ENCODE peak calls at places on chromosomes 16 and 17, in eight cellular contexts. One of them, this sample, is unnamed.

GRCh38 chr17:13626703-13627102 is 25.0 kb upstream of the HS3ST3A1 start:
- DNase-seq in adipocyte: peak; percentile 43
- DNase-seq in posterior cingulate gyrus: no peak
- DNase-seq in spleen: no peak
- DNase-seq in activated effector memory CD4-positive, alpha-beta T cell treated with anti-CD3 and anti-CD28 coated beads, Interleukin-2, amount 50 U/mL, for 16 hours: no peak
- DNase-seq in A549: no peak
- DNase-seq in stimulated activated CD8-positive, alpha-beta memory T cell treated with anti-CD3 and anti-CD28 coated beads, Interleukin-15, amount 100 ng/mL, for 24 hours: no peak
- DNase-seq in iPS-NIHi11: no peak
- DNase-seq in this sample: no peak

GRCh38 chr17:78128616-78129384 is at the start of gene TMC6:
- DNase-seq in adipocyte: peak; percentile 44
- DNase-seq in posterior cingulate gyrus: peak; percentile 91
- DNase-seq in spleen: peak; percentile 94
- DNase-seq in activated effector memory CD4-positive, alpha-beta T cell treated with anti-CD3 and anti-CD28 coated beads, Interleukin-2, amount 50 U/mL, for 16 hours: peak; percentile 89
- DNase-seq in A549: peak; percentile 56
- DNase-seq in stimulated activated CD8-positive, alpha-beta memory T cell treated with anti-CD3 and anti-CD28 coated beads, Interleukin-15, amount 100 ng/mL, for 24 hours: no peak
- DNase-seq in iPS-NIHi11: peak; percentile 93
- DNase-seq in this sample: peak; percentile 62

GRCh38 chr17:7068268-7068667 is 11.8 kb downstream of the CLEC10A start:
- DNase-seq in adipocyte: no peak
- DNase-seq in posterior cingulate gyrus: no peak
- DNase-seq in spleen: no peak
- DNase-seq in activated effector memory CD4-positive, alpha-beta T cell treated with anti-CD3 and anti-CD28 coated beads, Interleukin-2, amount 50 U/mL, for 16 hours: no peak
- DNase-seq in A549: no peak
- DNase-seq in stimulated activated CD8-positive, alpha-beta memory T cell treated with anti-CD3 and anti-CD28 coated beads, Interleukin-15, amount 100 ng/mL, for 24 hours: no peak
- DNase-seq in iPS-NIHi11: no peak
- DNase-seq in this sample: no peak

GRCh38 chr17:213286-214105 is 32.0 kb upstream of the DOC2B start:
- DNase-seq in adipocyte: no peak
- DNase-seq in posterior cingulate gyrus: peak; percentile 55
- DNase-seq in spleen: peak; percentile 64
- DNase-seq in activated effector memory CD4-positive, alpha-beta T cell treated with anti-CD3 and anti-CD28 coated beads, Interleukin-2, amount 50 U/mL, for 16 hours: no peak
- DNase-seq in A549: no peak
- DNase-seq in stimulated activated CD8-positive, alpha-beta memory T cell treated with anti-CD3 and anti-CD28 coated beads, Interleukin-15, amount 100 ng/mL, for 24 hours: no peak
- DNase-seq in iPS-NIHi11: no peak
- DNase-seq in this sample: no peak

GRCh38 chr17:78572277-78573205 is 4.7 kb downstream of the DNAH17 start:
- DNase-seq in adipocyte: no peak
- DNase-seq in posterior cingulate gyrus: no peak
- DNase-seq in spleen: no peak
- DNase-seq in activated effector memory CD4-positive, alpha-beta T cell treated with anti-CD3 and anti-CD28 coated beads, Interleukin-2, amount 50 U/mL, for 16 hours: no peak
- DNase-seq in A549: no peak
- DNase-seq in stimulated activated CD8-positive, alpha-beta memory T cell treated with anti-CD3 and anti-CD28 coated beads, Interleukin-15, amount 100 ng/mL, for 24 hours: no peak
- DNase-seq in iPS-NIHi11: peak; percentile 85
- DNase-seq in this sample: no peak

GRCh38 chr17:57899822-57900221 is 50.0 kb upstream of the MRPS23 start:
- DNase-seq in adipocyte: no peak
- DNase-seq in posterior cingulate gyrus: no peak
- DNase-seq in spleen: peak; percentile 88
- DNase-seq in activated effector memory CD4-positive, alpha-beta T cell treated with anti-CD3 and anti-CD28 coated beads, Interleukin-2, amount 50 U/mL, for 16 hours: no peak
- DNase-seq in A549: peak; percentile 68
- DNase-seq in stimulated activated CD8-positive, alpha-beta memory T cell treated with anti-CD3 and anti-CD28 coated beads, Interleukin-15, amount 100 ng/mL, for 24 hours: no peak
- DNase-seq in iPS-NIHi11: no peak
- DNase-seq in this sample: peak; percentile 64

GRCh38 chr17:7767425-7768021 is 50.0 kb downstream of the DNAH2 start:
- DNase-seq in adipocyte: no peak
- DNase-seq in posterior cingulate gyrus: no peak
- DNase-seq in spleen: peak; percentile 39
- DNase-seq in activated effector memory CD4-positive, alpha-beta T cell treated with anti-CD3 and anti-CD28 coated beads, Interleukin-2, amount 50 U/mL, for 16 hours: no peak
- DNase-seq in A549: no peak
- DNase-seq in stimulated activated CD8-positive, alpha-beta memory T cell treated with anti-CD3 and anti-CD28 coated beads, Interleukin-15, amount 100 ng/mL, for 24 hours: no peak
- DNase-seq in iPS-NIHi11: no peak
- DNase-seq in this sample: no peak

GRCh38 chr16:25157476-25157875 is 45.9 kb downstream of the LCMT1 start:
- DNase-seq in adipocyte: no peak
- DNase-seq in posterior cingulate gyrus: no peak
- DNase-seq in spleen: no peak
- DNase-seq in activated effector memory CD4-positive, alpha-beta T cell treated with anti-CD3 and anti-CD28 coated beads, Interleukin-2, amount 50 U/mL, for 16 hours: no peak
- DNase-seq in A549: no peak
- DNase-seq in stimulated activated CD8-positive, alpha-beta memory T cell treated with anti-CD3 and anti-CD28 coated beads, Interleukin-15, amount 100 ng/mL, for 24 hours: no peak
- DNase-seq in iPS-NIHi11: no peak
- DNase-seq in this sample: no peak

GRCh38 chr17:82804442-82805191 is 35.2 kb downstream of the ZNF750 start:
- DNase-seq in adipocyte: no peak
- DNase-seq in posterior cingulate gyrus: peak; percentile 94
- DNase-seq in spleen: no peak
- DNase-seq in activated effector memory CD4-positive, alpha-beta T cell treated with anti-CD3 and anti-CD28 coated beads, Interleukin-2, amount 50 U/mL, for 16 hours: no peak
- DNase-seq in A549: no peak
- DNase-seq in stimulated activated CD8-positive, alpha-beta memory T cell treated with anti-CD3 and anti-CD28 coated beads, Interleukin-15, amount 100 ng/mL, for 24 hours: no peak
- DNase-seq in iPS-NIHi11: no peak
- DNase-seq in this sample: peak; percentile 74

GRCh38 chr17:67585077-67585602 is 132.6 kb upstream of the NOL11 start:
- DNase-seq in adipocyte: no peak
- DNase-seq in posterior cingulate gyrus: no peak
- DNase-seq in spleen: no peak
- DNase-seq in activated effector memory CD4-positive, alpha-beta T cell treated with anti-CD3 and anti-CD28 coated beads, Interleukin-2, amount 50 U/mL, for 16 hours: no peak
- DNase-seq in A549: no peak
- DNase-seq in stimulated activated CD8-positive, alpha-beta memory T cell treated with anti-CD3 and anti-CD28 coated beads, Interleukin-15, amount 100 ng/mL, for 24 hours: no peak
- DNase-seq in iPS-NIHi11: no peak
- DNase-seq in this sample: no peak

GRCh38 chr17:61368049-61368831 is 31.4 kb upstream of the TBX2 start:
- DNase-seq in adipocyte: no peak
- DNase-seq in posterior cingulate gyrus: peak; percentile 67
- DNase-seq in spleen: peak; percentile 50
- DNase-seq in activated effector memory CD4-positive, alpha-beta T cell treated with anti-CD3 and anti-CD28 coated beads, Interleukin-2, amount 50 U/mL, for 16 hours: no peak
- DNase-seq in A549: no peak
- DNase-seq in stimulated activated CD8-positive, alpha-beta memory T cell treated with anti-CD3 and anti-CD28 coated beads, Interleukin-15, amount 100 ng/mL, for 24 hours: no peak
- DNase-seq in iPS-NIHi11: no peak
- DNase-seq in this sample: no peak

GRCh38 chr17:1966274-1967086 is 58.7 kb downstream of the RTN4RL1 start:
- DNase-seq in adipocyte: peak; percentile 14
- DNase-seq in posterior cingulate gyrus: no peak
- DNase-seq in spleen: no peak
- DNase-seq in activated effector memory CD4-positive, alpha-beta T cell treated with anti-CD3 and anti-CD28 coated beads, Interleukin-2, amount 50 U/mL, for 16 hours: no peak
- DNase-seq in A549: no peak
- DNase-seq in stimulated activated CD8-positive, alpha-beta memory T cell treated with anti-CD3 and anti-CD28 coated beads, Interleukin-15, amount 100 ng/mL, for 24 hours: no peak
- DNase-seq in iPS-NIHi11: no peak
- DNase-seq in this sample: no peak

GRCh38 chr17:79280010-79280409 is 205.4 kb downstream of the ENGASE start:
- DNase-seq in adipocyte: no peak
- DNase-seq in posterior cingulate gyrus: no peak
- DNase-seq in spleen: no peak
- DNase-seq in activated effector memory CD4-positive, alpha-beta T cell treated with anti-CD3 and anti-CD28 coated beads, Interleukin-2, amount 50 U/mL, for 16 hours: no peak
- DNase-seq in A549: no peak
- DNase-seq in stimulated activated CD8-positive, alpha-beta memory T cell treated with anti-CD3 and anti-CD28 coated beads, Interleukin-15, amount 100 ng/mL, for 24 hours: no peak
- DNase-seq in iPS-NIHi11: no peak
- DNase-seq in this sample: no peak

GRCh38 chr16:24471616-24472015 is 67.8 kb upstream of the RBBP6 start:
- DNase-seq in adipocyte: no peak
- DNase-seq in posterior cingulate gyrus: peak; percentile 93
- DNase-seq in spleen: no peak
- DNase-seq in activated effector memory CD4-positive, alpha-beta T cell treated with anti-CD3 and anti-CD28 coated beads, Interleukin-2, amount 50 U/mL, for 16 hours: no peak
- DNase-seq in A549: no peak
- DNase-seq in stimulated activated CD8-positive, alpha-beta memory T cell treated with anti-CD3 and anti-CD28 coated beads, Interleukin-15, amount 100 ng/mL, for 24 hours: no peak
- DNase-seq in iPS-NIHi11: no peak
- DNase-seq in this sample: peak; percentile 33

GRCh38 chr16:1745181-1745899 is 26.0 kb downstream of the NME3 start:
- DNase-seq in adipocyte: peak; percentile 92
- DNase-seq in posterior cingulate gyrus: no peak
- DNase-seq in spleen: no peak
- DNase-seq in activated effector memory CD4-positive, alpha-beta T cell treated with anti-CD3 and anti-CD28 coated beads, Interleukin-2, amount 50 U/mL, for 16 hours: no peak
- DNase-seq in A549: no peak
- DNase-seq in stimulated activated CD8-positive, alpha-beta memory T cell treated with anti-CD3 and anti-CD28 coated beads, Interleukin-15, amount 100 ng/mL, for 24 hours: no peak
- DNase-seq in iPS-NIHi11: peak; percentile 12
- DNase-seq in this sample: no peak

GRCh38 chr17:63516910-63517824 is 6.0 kb upstream of the KCNH6 start:
- DNase-seq in adipocyte: peak; percentile 44
- DNase-seq in posterior cingulate gyrus: no peak
- DNase-seq in spleen: no peak
- DNase-seq in activated effector memory CD4-positive, alpha-beta T cell treated with anti-CD3 and anti-CD28 coated beads, Interleukin-2, amount 50 U/mL, for 16 hours: peak; percentile 67
- DNase-seq in A549: peak; percentile 40
- DNase-seq in stimulated activated CD8-positive, alpha-beta memory T cell treated with anti-CD3 and anti-CD28 coated beads, Interleukin-15, amount 100 ng/mL, for 24 hours: no peak
- DNase-seq in iPS-NIHi11: no peak
- DNase-seq in this sample: no peak

GRCh38 chr17:43846963-43847369 is at the start of gene CD300LG:
- DNase-seq in adipocyte: no peak
- DNase-seq in posterior cingulate gyrus: no peak
- DNase-seq in spleen: no peak
- DNase-seq in activated effector memory CD4-positive, alpha-beta T cell treated with anti-CD3 and anti-CD28 coated beads, Interleukin-2, amount 50 U/mL, for 16 hours: no peak
- DNase-seq in A549: no peak
- DNase-seq in stimulated activated CD8-positive, alpha-beta memory T cell treated with anti-CD3 and anti-CD28 coated beads, Interleukin-15, amount 100 ng/mL, for 24 hours: no peak
- DNase-seq in iPS-NIHi11: peak; percentile 55
- DNase-seq in this sample: no peak

GRCh38 chr16:19754644-19755036 is 36.6 kb downstream of the IQCK start:
- DNase-seq in adipocyte: no peak
- DNase-seq in posterior cingulate gyrus: no peak
- DNase-seq in spleen: no peak
- DNase-seq in activated effector memory CD4-positive, alpha-beta T cell treated with anti-CD3 and anti-CD28 coated beads, Interleukin-2, amount 50 U/mL, for 16 hours: no peak
- DNase-seq in A549: no peak
- DNase-seq in stimulated activated CD8-positive, alpha-beta memory T cell treated with anti-CD3 and anti-CD28 coated beads, Interleukin-15, amount 100 ng/mL, for 24 hours: no peak
- DNase-seq in iPS-NIHi11: no peak
- DNase-seq in this sample: no peak

GRCh38 chr17:30332057-30332542 is 1.8 kb downstream of the TMIGD1 start:
- DNase-seq in adipocyte: peak; percentile 40
- DNase-seq in posterior cingulate gyrus: no peak
- DNase-seq in spleen: no peak
- DNase-seq in activated effector memory CD4-positive, alpha-beta T cell treated with anti-CD3 and anti-CD28 coated beads, Interleukin-2, amount 50 U/mL, for 16 hours: peak; percentile 80
- DNase-seq in A549: peak; percentile 73
- DNase-seq in stimulated activated CD8-positive, alpha-beta memory T cell treated with anti-CD3 and anti-CD28 coated beads, Interleukin-15, amount 100 ng/mL, for 24 hours: no peak
- DNase-seq in iPS-NIHi11: no peak
- DNase-seq in this sample: no peak

GRCh38 chr17:41917192-41917591 is 1.6 kb downstream of the ACLY start:
- DNase-seq in adipocyte: peak; percentile 55
- DNase-seq in posterior cingulate gyrus: no peak
- DNase-seq in spleen: no peak
- DNase-seq in activated effector memory CD4-positive, alpha-beta T cell treated with anti-CD3 and anti-CD28 coated beads, Interleukin-2, amount 50 U/mL, for 16 hours: no peak
- DNase-seq in A549: peak; percentile 60
- DNase-seq in stimulated activated CD8-positive, alpha-beta memory T cell treated with anti-CD3 and anti-CD28 coated beads, Interleukin-15, amount 100 ng/mL, for 24 hours: no peak
- DNase-seq in iPS-NIHi11: no peak
- DNase-seq in this sample: peak; percentile 77

GRCh38 chr17:17189559-17189958 is 16.6 kb downstream of the PLD6 start:
- DNase-seq in adipocyte: no peak
- DNase-seq in posterior cingulate gyrus: no peak
- DNase-seq in spleen: no peak
- DNase-seq in activated effector memory CD4-positive, alpha-beta T cell treated with anti-CD3 and anti-CD28 coated beads, Interleukin-2, amount 50 U/mL, for 16 hours: no peak
- DNase-seq in A549: no peak
- DNase-seq in stimulated activated CD8-positive, alpha-beta memory T cell treated with anti-CD3 and anti-CD28 coated beads, Interleukin-15, amount 100 ng/mL, for 24 hours: no peak
- DNase-seq in iPS-NIHi11: no peak
- DNase-seq in this sample: no peak

GRCh38 chr16:86398201-86398600 is 112.1 kb upstream of the FOXF1 start:
- DNase-seq in adipocyte: peak; percentile 17
- DNase-seq in posterior cingulate gyrus: no peak
- DNase-seq in spleen: no peak
- DNase-seq in activated effector memory CD4-positive, alpha-beta T cell treated with anti-CD3 and anti-CD28 coated beads, Interleukin-2, amount 50 U/mL, for 16 hours: no peak
- DNase-seq in A549: no peak
- DNase-seq in stimulated activated CD8-positive, alpha-beta memory T cell treated with anti-CD3 and anti-CD28 coated beads, Interleukin-15, amount 100 ng/mL, for 24 hours: no peak
- DNase-seq in iPS-NIHi11: no peak
- DNase-seq in this sample: no peak

GRCh38 chr17:35612924-35613521 is 25.9 kb downstream of the AP2B1 start:
- DNase-seq in adipocyte: peak; percentile 85
- DNase-seq in posterior cingulate gyrus: peak; percentile 79
- DNase-seq in spleen: no peak
- DNase-seq in activated effector memory CD4-positive, alpha-beta T cell treated with anti-CD3 and anti-CD28 coated beads, Interleukin-2, amount 50 U/mL, for 16 hours: no peak
- DNase-seq in A549: peak; percentile 68
- DNase-seq in stimulated activated CD8-positive, alpha-beta memory T cell treated with anti-CD3 and anti-CD28 coated beads, Interleukin-15, amount 100 ng/mL, for 24 hours: no peak
- DNase-seq in iPS-NIHi11: peak; percentile 22
- DNase-seq in this sample: peak; percentile 73

GRCh38 chr17:32264823-32265191 is 825 bp upstream of the RHBDL3 start:
- DNase-seq in adipocyte: peak; percentile 8
- DNase-seq in posterior cingulate gyrus: peak; percentile 72
- DNase-seq in spleen: no peak
- DNase-seq in activated effector memory CD4-positive, alpha-beta T cell treated with anti-CD3 and anti-CD28 coated beads, Interleukin-2, amount 50 U/mL, for 16 hours: no peak
- DNase-seq in A549: no peak
- DNase-seq in stimulated activated CD8-positive, alpha-beta memory T cell treated with anti-CD3 and anti-CD28 coated beads, Interleukin-15, amount 100 ng/mL, for 24 hours: no peak
- DNase-seq in iPS-NIHi11: no peak
- DNase-seq in this sample: no peak

GRCh38 chr17:58840820-58841612 is 85.4 kb downstream of the PPM1E start:
- DNase-seq in adipocyte: no peak
- DNase-seq in posterior cingulate gyrus: no peak
- DNase-seq in spleen: no peak
- DNase-seq in activated effector memory CD4-positive, alpha-beta T cell treated with anti-CD3 and anti-CD28 coated beads, Interleukin-2, amount 50 U/mL, for 16 hours: no peak
- DNase-seq in A549: no peak
- DNase-seq in stimulated activated CD8-positive, alpha-beta memory T cell treated with anti-CD3 and anti-CD28 coated beads, Interleukin-15, amount 100 ng/mL, for 24 hours: no peak
- DNase-seq in iPS-NIHi11: no peak
- DNase-seq in this sample: no peak

GRCh38 chr17:69523252-69523861 is 108.9 kb downstream of the MAP2K6 start:
- DNase-seq in adipocyte: peak; percentile 77
- DNase-seq in posterior cingulate gyrus: no peak
- DNase-seq in spleen: no peak
- DNase-seq in activated effector memory CD4-positive, alpha-beta T cell treated with anti-CD3 and anti-CD28 coated beads, Interleukin-2, amount 50 U/mL, for 16 hours: no peak
- DNase-seq in A549: peak; percentile 72
- DNase-seq in stimulated activated CD8-positive, alpha-beta memory T cell treated with anti-CD3 and anti-CD28 coated beads, Interleukin-15, amount 100 ng/mL, for 24 hours: no peak
- DNase-seq in iPS-NIHi11: peak; percentile 43
- DNase-seq in this sample: peak; percentile 83

GRCh38 chr17:74240637-74241036 is 27.3 kb downstream of the TTYH2 start:
- DNase-seq in adipocyte: peak; percentile 24
- DNase-seq in posterior cingulate gyrus: no peak
- DNase-seq in spleen: no peak
- DNase-seq in activated effector memory CD4-positive, alpha-beta T cell treated with anti-CD3 and anti-CD28 coated beads, Interleukin-2, amount 50 U/mL, for 16 hours: no peak
- DNase-seq in A549: no peak
- DNase-seq in stimulated activated CD8-positive, alpha-beta memory T cell treated with anti-CD3 and anti-CD28 coated beads, Interleukin-15, amount 100 ng/mL, for 24 hours: no peak
- DNase-seq in iPS-NIHi11: no peak
- DNase-seq in this sample: no peak

GRCh38 chr16:87924937-87925670 is 11.2 kb downstream of the CA5A start:
- DNase-seq in adipocyte: no peak
- DNase-seq in posterior cingulate gyrus: no peak
- DNase-seq in spleen: no peak
- DNase-seq in activated effector memory CD4-positive, alpha-beta T cell treated with anti-CD3 and anti-CD28 coated beads, Interleukin-2, amount 50 U/mL, for 16 hours: no peak
- DNase-seq in A549: no peak
- DNase-seq in stimulated activated CD8-positive, alpha-beta memory T cell treated with anti-CD3 and anti-CD28 coated beads, Interleukin-15, amount 100 ng/mL, for 24 hours: no peak
- DNase-seq in iPS-NIHi11: peak; percentile 59
- DNase-seq in this sample: no peak

GRCh38 chr17:76736349-76737081 is 616 bp downstream of the SRSF2 start:
- DNase-seq in adipocyte: peak; percentile 87
- DNase-seq in posterior cingulate gyrus: peak; percentile 95
- DNase-seq in spleen: peak; percentile 95
- DNase-seq in activated effector memory CD4-positive, alpha-beta T cell treated with anti-CD3 and anti-CD28 coated beads, Interleukin-2, amount 50 U/mL, for 16 hours: peak; percentile 91
- DNase-seq in A549: peak; percentile 62
- DNase-seq in stimulated activated CD8-positive, alpha-beta memory T cell treated with anti-CD3 and anti-CD28 coated beads, Interleukin-15, amount 100 ng/mL, for 24 hours: peak; percentile 40
- DNase-seq in iPS-NIHi11: peak; percentile 65
- DNase-seq in this sample: peak; percentile 71

GRCh38 chr16:64308721-64309120 is 813.1 kb downstream of the CDH11 start:
- DNase-seq in adipocyte: no peak
- DNase-seq in posterior cingulate gyrus: no peak
- DNase-seq in spleen: no peak
- DNase-seq in activated effector memory CD4-positive, alpha-beta T cell treated with anti-CD3 and anti-CD28 coated beads, Interleukin-2, amount 50 U/mL, for 16 hours: no peak
- DNase-seq in A549: no peak
- DNase-seq in stimulated activated CD8-positive, alpha-beta memory T cell treated with anti-CD3 and anti-CD28 coated beads, Interleukin-15, amount 100 ng/mL, for 24 hours: no peak
- DNase-seq in iPS-NIHi11: no peak
- DNase-seq in this sample: no peak

GRCh38 chr17:78324391-78325075 is 35.3 kb downstream of the SOCS3 start:
- DNase-seq in adipocyte: peak; percentile 88
- DNase-seq in posterior cingulate gyrus: peak; percentile 95
- DNase-seq in spleen: no peak
- DNase-seq in activated effector memory CD4-positive, alpha-beta T cell treated with anti-CD3 and anti-CD28 coated beads, Interleukin-2, amount 50 U/mL, for 16 hours: no peak
- DNase-seq in A549: peak; percentile 66
- DNase-seq in stimulated activated CD8-positive, alpha-beta memory T cell treated with anti-CD3 and anti-CD28 coated beads, Interleukin-15, amount 100 ng/mL, for 24 hours: no peak
- DNase-seq in iPS-NIHi11: peak; percentile 66
- DNase-seq in this sample: peak; percentile 78

GRCh38 chr17:50364715-50365114 is 8.3 kb downstream of the MRPL27 start:
- DNase-seq in adipocyte: peak; percentile 61
- DNase-seq in posterior cingulate gyrus: peak; percentile 58
- DNase-seq in spleen: peak; percentile 52
- DNase-seq in activated effector memory CD4-positive, alpha-beta T cell treated with anti-CD3 and anti-CD28 coated beads, Interleukin-2, amount 50 U/mL, for 16 hours: peak; percentile 46
- DNase-seq in A549: no peak
- DNase-seq in stimulated activated CD8-positive, alpha-beta memory T cell treated with anti-CD3 and anti-CD28 coated beads, Interleukin-15, amount 100 ng/mL, for 24 hours: no peak
- DNase-seq in iPS-NIHi11: peak; percentile 62
- DNase-seq in this sample: no peak

GRCh38 chr16:11405331-11406176 is 60.3 kb downstream of the RMI2 start:
- DNase-seq in adipocyte: peak; percentile 50
- DNase-seq in posterior cingulate gyrus: no peak
- DNase-seq in spleen: no peak
- DNase-seq in activated effector memory CD4-positive, alpha-beta T cell treated with anti-CD3 and anti-CD28 coated beads, Interleukin-2, amount 50 U/mL, for 16 hours: peak; percentile 80
- DNase-seq in A549: peak; percentile 56
- DNase-seq in stimulated activated CD8-positive, alpha-beta memory T cell treated with anti-CD3 and anti-CD28 coated beads, Interleukin-15, amount 100 ng/mL, for 24 hours: peak; percentile 15
- DNase-seq in iPS-NIHi11: peak; percentile 69
- DNase-seq in this sample: no peak

GRCh38 chr16:22638393-22639206 is 127.9 kb downstream of the NPIPB5 start:
- DNase-seq in adipocyte: no peak
- DNase-seq in posterior cingulate gyrus: no peak
- DNase-seq in spleen: no peak
- DNase-seq in activated effector memory CD4-positive, alpha-beta T cell treated with anti-CD3 and anti-CD28 coated beads, Interleukin-2, amount 50 U/mL, for 16 hours: no peak
- DNase-seq in A549: no peak
- DNase-seq in stimulated activated CD8-positive, alpha-beta memory T cell treated with anti-CD3 and anti-CD28 coated beads, Interleukin-15, amount 100 ng/mL, for 24 hours: no peak
- DNase-seq in iPS-NIHi11: no peak
- DNase-seq in this sample: no peak

This sample was measured in Ammon's horn.